ENCODE peak calls at places on chromosomes 11 and 22, in ten cellular contexts. One of them, this sample, is unnamed. For H3K9me3, the result is how much of the 10 kb centered on the place peaks cover.

GRCh38 chr22:44443641-44444235 is 54.3 kb downstream of the RTL6 start:
- DNase-seq in aorta: no peak
- DNase-seq in adrenal gland: no peak
- DNase-seq in cardiac muscle cell: no peak
- DNase-seq in suprapubic skin: no peak
- DNase-seq in neural progenitor cell: no peak
- DNase-seq in body of pancreas: no peak
- DNase-seq in naive thymus-derived CD4-positive, alpha-beta T cell: no peak
- DNase-seq in heart right ventricle: no peak
- DNase-seq in Peyer's patch: no peak
- DNase-seq in this sample: no peak

GRCh38 chr11:75478690-75479597 is 45.9 kb upstream of the KLHL35 start:
- DNase-seq in aorta: no peak
- DNase-seq in adrenal gland: no peak
- DNase-seq in cardiac muscle cell: no peak
- DNase-seq in suprapubic skin: no peak
- DNase-seq in neural progenitor cell: no peak
- DNase-seq in body of pancreas: no peak
- DNase-seq in naive thymus-derived CD4-positive, alpha-beta T cell: no peak
- DNase-seq in heart right ventricle: no peak
- DNase-seq in Peyer's patch: no peak
- DNase-seq in this sample: no peak

GRCh38 chr22:19799322-19800190 is 39.0 kb downstream of the TBX1 start:
- DNase-seq in aorta: peak
- DNase-seq in adrenal gland: no peak
- DNase-seq in cardiac muscle cell: peak
- DNase-seq in suprapubic skin: peak
- DNase-seq in neural progenitor cell: no peak
- DNase-seq in body of pancreas: no peak
- DNase-seq in naive thymus-derived CD4-positive, alpha-beta T cell: no peak
- DNase-seq in heart right ventricle: peak
- DNase-seq in Peyer's patch: no peak
- DNase-seq in this sample: peak

GRCh38 chr11:35145249-35145648 is 6.3 kb downstream of the CD44 start:
- DNase-seq in aorta: peak
- DNase-seq in adrenal gland: no peak
- DNase-seq in cardiac muscle cell: no peak
- DNase-seq in suprapubic skin: no peak
- DNase-seq in neural progenitor cell: no peak
- DNase-seq in body of pancreas: peak
- DNase-seq in naive thymus-derived CD4-positive, alpha-beta T cell: no peak
- DNase-seq in heart right ventricle: no peak
- DNase-seq in Peyer's patch: peak
- DNase-seq in this sample: no peak

GRCh38 chr11:96464695-96465307 is 75.0 kb downstream of the JRKL start:
- DNase-seq in aorta: no peak
- DNase-seq in adrenal gland: no peak
- DNase-seq in cardiac muscle cell: peak
- DNase-seq in suprapubic skin: no peak
- DNase-seq in neural progenitor cell: peak
- DNase-seq in body of pancreas: no peak
- DNase-seq in naive thymus-derived CD4-positive, alpha-beta T cell: peak
- DNase-seq in heart right ventricle: no peak
- DNase-seq in Peyer's patch: no peak
- DNase-seq in this sample: no peak

GRCh38 chr11:125588505-125588904 is 4.1 kb upstream of the STT3A start:
- DNase-seq in aorta: no peak
- DNase-seq in adrenal gland: no peak
- DNase-seq in cardiac muscle cell: no peak
- DNase-seq in suprapubic skin: no peak
- DNase-seq in neural progenitor cell: no peak
- DNase-seq in body of pancreas: no peak
- DNase-seq in naive thymus-derived CD4-positive, alpha-beta T cell: no peak
- DNase-seq in heart right ventricle: no peak
- DNase-seq in Peyer's patch: no peak
- DNase-seq in this sample: no peak

GRCh38 chr11:24286238-24286637 is 210.6 kb upstream of the LUZP2 start:
- DNase-seq in aorta: no peak
- DNase-seq in adrenal gland: no peak
- DNase-seq in cardiac muscle cell: no peak
- DNase-seq in suprapubic skin: no peak
- DNase-seq in neural progenitor cell: no peak
- DNase-seq in body of pancreas: no peak
- DNase-seq in naive thymus-derived CD4-positive, alpha-beta T cell: no peak
- DNase-seq in heart right ventricle: no peak
- DNase-seq in Peyer's patch: no peak
- DNase-seq in this sample: no peak

GRCh38 chr22:30561402-30562154 is 12.9 kb downstream of the GAL3ST1 start:
- DNase-seq in aorta: no peak
- DNase-seq in adrenal gland: no peak
- DNase-seq in cardiac muscle cell: no peak
- DNase-seq in suprapubic skin: no peak
- DNase-seq in neural progenitor cell: no peak
- DNase-seq in body of pancreas: no peak
- DNase-seq in naive thymus-derived CD4-positive, alpha-beta T cell: no peak
- DNase-seq in heart right ventricle: no peak
- DNase-seq in Peyer's patch: no peak
- DNase-seq in this sample: no peak

GRCh38 chr11:60880635-60881282 is 13.4 kb downstream of the ZP1 start:
- DNase-seq in aorta: no peak
- DNase-seq in adrenal gland: peak
- DNase-seq in cardiac muscle cell: no peak
- DNase-seq in suprapubic skin: no peak
- DNase-seq in neural progenitor cell: no peak
- DNase-seq in body of pancreas: no peak
- DNase-seq in naive thymus-derived CD4-positive, alpha-beta T cell: no peak
- DNase-seq in heart right ventricle: no peak
- DNase-seq in Peyer's patch: no peak
- DNase-seq in this sample: no peak

GRCh38 chr22:19423906-19424500 is 7.5 kb downstream of the HIRA start:
- DNase-seq in aorta: no peak
- DNase-seq in adrenal gland: no peak
- DNase-seq in cardiac muscle cell: no peak
- DNase-seq in suprapubic skin: no peak
- DNase-seq in neural progenitor cell: no peak
- DNase-seq in body of pancreas: no peak
- DNase-seq in naive thymus-derived CD4-positive, alpha-beta T cell: no peak
- DNase-seq in heart right ventricle: no peak
- DNase-seq in Peyer's patch: no peak
- DNase-seq in this sample: no peak

DNA sequence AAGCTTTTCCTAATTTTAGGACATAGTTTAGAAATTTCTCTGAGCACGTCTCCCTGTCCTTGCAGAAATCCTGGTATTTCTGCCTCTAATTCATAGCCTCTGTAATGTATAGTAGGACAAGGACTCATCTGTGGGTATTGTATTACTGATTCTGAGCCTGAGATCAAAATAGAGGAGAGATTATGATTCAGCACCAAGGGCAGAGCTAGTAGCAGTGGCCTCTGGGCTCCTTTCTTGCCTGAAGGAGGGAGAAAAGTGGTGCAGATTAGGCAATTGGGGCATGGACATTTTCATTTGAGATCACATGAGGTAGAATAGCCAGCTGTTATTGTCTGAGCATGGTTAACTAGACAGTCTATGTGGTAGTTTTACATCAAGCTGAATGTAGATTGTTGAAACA is 2.8 kb downstream of the MADD start:
- DNase-seq in aorta: no peak
- DNase-seq in adrenal gland: no peak
- DNase-seq in cardiac muscle cell: peak
- DNase-seq in suprapubic skin: no peak
- DNase-seq in neural progenitor cell: no peak
- DNase-seq in body of pancreas: no peak
- DNase-seq in naive thymus-derived CD4-positive, alpha-beta T cell: no peak
- DNase-seq in heart right ventricle: no peak
- DNase-seq in Peyer's patch: no peak
- DNase-seq in this sample: no peak
- H3K27ac ChIP-seq in aorta: no peak
- H3K27ac ChIP-seq in adrenal gland: no peak
- H3K27ac ChIP-seq in cardiac muscle cell: peak
- H3K27ac ChIP-seq in suprapubic skin: no peak
- H3K27ac ChIP-seq in neural progenitor cell: no peak
- H3K27ac ChIP-seq in body of pancreas: no peak
- H3K27ac ChIP-seq in naive thymus-derived CD4-positive, alpha-beta T cell: no peak
- H3K27ac ChIP-seq in heart right ventricle: no peak
- H3K27ac ChIP-seq in Peyer's patch: no peak
- H3K27ac ChIP-seq in this sample: no peak

GRCh38 chr11:117868815-117869642 is 7.4 kb downstream of the FXYD6 start:
- DNase-seq in aorta: no peak
- DNase-seq in adrenal gland: no peak
- DNase-seq in cardiac muscle cell: no peak
- DNase-seq in suprapubic skin: no peak
- DNase-seq in neural progenitor cell: no peak
- DNase-seq in body of pancreas: no peak
- DNase-seq in naive thymus-derived CD4-positive, alpha-beta T cell: no peak
- DNase-seq in heart right ventricle: no peak
- DNase-seq in Peyer's patch: no peak
- DNase-seq in this sample: no peak
- H3K4me3 ChIP-seq in aorta: no peak
- H3K4me3 ChIP-seq in adrenal gland: no peak
- H3K4me3 ChIP-seq in cardiac muscle cell: no peak
- H3K4me3 ChIP-seq in suprapubic skin: no peak
- H3K4me3 ChIP-seq in neural progenitor cell: no peak
- H3K4me3 ChIP-seq in body of pancreas: no peak
- H3K4me3 ChIP-seq in naive thymus-derived CD4-positive, alpha-beta T cell: no peak
- H3K4me3 ChIP-seq in heart right ventricle: no peak
- H3K4me3 ChIP-seq in Peyer's patch: no peak
- H3K4me3 ChIP-seq in this sample: no peak

GRCh38 chr11:1470681-1471611 is 15.6 kb downstream of the MOB2 start:
- DNase-seq in aorta: peak
- DNase-seq in adrenal gland: no peak
- DNase-seq in cardiac muscle cell: no peak
- DNase-seq in suprapubic skin: no peak
- DNase-seq in neural progenitor cell: no peak
- DNase-seq in body of pancreas: peak
- DNase-seq in naive thymus-derived CD4-positive, alpha-beta T cell: no peak
- DNase-seq in heart right ventricle: no peak
- DNase-seq in Peyer's patch: no peak
- DNase-seq in this sample: peak

GRCh38 chr11:1468473-1469066 is 18.0 kb downstream of the MOB2 start:
- DNase-seq in aorta: no peak
- DNase-seq in adrenal gland: peak
- DNase-seq in cardiac muscle cell: no peak
- DNase-seq in suprapubic skin: no peak
- DNase-seq in neural progenitor cell: no peak
- DNase-seq in body of pancreas: no peak
- DNase-seq in naive thymus-derived CD4-positive, alpha-beta T cell: no peak
- DNase-seq in heart right ventricle: no peak
- DNase-seq in Peyer's patch: no peak
- DNase-seq in this sample: peak

GRCh38 chr11:1469287-1469910 is 17.2 kb downstream of the MOB2 start:
- DNase-seq in aorta: no peak
- DNase-seq in adrenal gland: no peak
- DNase-seq in cardiac muscle cell: no peak
- DNase-seq in suprapubic skin: no peak
- DNase-seq in neural progenitor cell: no peak
- DNase-seq in body of pancreas: no peak
- DNase-seq in naive thymus-derived CD4-positive, alpha-beta T cell: no peak
- DNase-seq in heart right ventricle: no peak
- DNase-seq in Peyer's patch: no peak
- DNase-seq in this sample: peak

GRCh38 chr11:1471736-1472135 is 14.8 kb downstream of the MOB2 start:
- DNase-seq in aorta: peak
- DNase-seq in adrenal gland: no peak
- DNase-seq in cardiac muscle cell: no peak
- DNase-seq in suprapubic skin: no peak
- DNase-seq in neural progenitor cell: no peak
- DNase-seq in body of pancreas: no peak
- DNase-seq in naive thymus-derived CD4-positive, alpha-beta T cell: no peak
- DNase-seq in heart right ventricle: no peak
- DNase-seq in Peyer's patch: no peak
- DNase-seq in this sample: peak

DNA sequence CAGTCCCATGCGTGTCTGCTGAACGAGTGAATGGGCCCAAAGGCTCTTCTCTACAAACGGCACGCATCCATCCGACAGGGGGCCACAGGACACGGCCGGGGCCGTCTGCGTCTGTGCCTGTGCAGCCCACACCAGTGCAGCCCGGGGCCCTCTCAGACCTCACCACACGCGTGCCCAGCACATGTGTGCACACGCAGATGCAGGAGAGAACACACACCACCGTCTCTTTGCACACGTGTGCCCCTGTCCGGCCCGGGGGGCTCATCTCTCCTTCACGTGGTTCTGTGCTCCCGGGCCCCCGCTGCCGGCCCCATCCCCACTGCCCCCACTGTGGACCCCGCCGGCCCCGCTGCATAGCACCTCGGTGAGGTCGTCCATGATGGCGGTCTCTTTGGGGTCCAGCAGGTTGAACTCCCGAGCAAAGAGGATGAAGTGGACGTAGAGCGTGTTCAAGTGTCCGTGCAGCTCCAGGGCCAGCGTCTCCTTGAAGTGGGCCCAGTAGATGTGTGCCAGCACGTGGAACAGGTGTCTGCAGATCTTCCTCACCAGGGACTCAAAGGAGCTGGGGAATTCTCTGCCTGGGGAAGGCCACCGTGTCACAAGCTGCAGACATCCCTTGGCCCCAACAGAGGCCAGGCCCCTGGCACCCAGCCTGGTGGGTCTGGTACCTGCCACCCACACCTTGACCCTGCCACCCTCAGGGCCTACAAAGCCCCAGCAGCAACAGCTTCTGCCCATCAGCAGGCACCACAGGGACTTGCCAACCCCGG is 16.5 kb downstream of the MOB2 start:
- DNase-seq in aorta: peak
- DNase-seq in adrenal gland: no peak
- DNase-seq in cardiac muscle cell: no peak
- DNase-seq in suprapubic skin: no peak
- DNase-seq in neural progenitor cell: no peak
- DNase-seq in body of pancreas: no peak
- DNase-seq in naive thymus-derived CD4-positive, alpha-beta T cell: no peak
- DNase-seq in heart right ventricle: no peak
- DNase-seq in Peyer's patch: no peak
- DNase-seq in this sample: peak
- H3K9me3 ChIP-seq in aorta: under half
- H3K9me3 ChIP-seq in adrenal gland: under half
- H3K9me3 ChIP-seq in cardiac muscle cell: under half
- H3K9me3 ChIP-seq in suprapubic skin: under half
- H3K9me3 ChIP-seq in neural progenitor cell: under half
- H3K9me3 ChIP-seq in body of pancreas: under half
- H3K9me3 ChIP-seq in naive thymus-derived CD4-positive, alpha-beta T cell: under half
- H3K9me3 ChIP-seq in heart right ventricle: under half
- H3K9me3 ChIP-seq in Peyer's patch: under half
- H3K9me3 ChIP-seq in this sample: under half

DNA sequence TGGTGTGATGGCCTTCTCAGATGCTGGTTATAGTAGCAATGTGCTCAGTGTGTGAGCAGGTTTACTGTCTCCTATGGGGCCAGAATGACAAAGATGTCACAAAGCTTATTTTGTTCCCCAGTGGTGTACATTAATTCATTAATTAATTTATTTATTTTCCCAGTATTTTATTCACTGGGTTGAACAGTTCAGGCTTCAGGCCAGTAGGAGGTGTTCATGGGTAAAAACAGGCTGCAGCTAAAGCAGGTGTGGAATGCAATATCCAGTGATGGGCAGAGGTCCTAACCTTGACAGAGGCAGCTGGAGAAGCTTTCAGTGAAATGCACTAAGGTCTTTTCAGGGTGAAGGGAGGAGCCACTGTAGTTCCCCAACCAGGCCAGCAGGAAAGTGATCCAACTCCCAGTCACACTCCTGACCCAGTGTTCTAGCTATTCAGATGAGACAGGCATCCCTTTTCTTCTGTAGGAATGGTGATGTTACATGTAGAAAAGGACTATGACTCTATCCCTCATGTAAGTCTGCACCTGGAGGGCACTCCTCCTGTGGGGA is 7.8 kb upstream of the FANCF start:
- DNase-seq in aorta: no peak
- DNase-seq in adrenal gland: no peak
- DNase-seq in cardiac muscle cell: no peak
- DNase-seq in suprapubic skin: no peak
- DNase-seq in neural progenitor cell: no peak
- DNase-seq in body of pancreas: no peak
- DNase-seq in naive thymus-derived CD4-positive, alpha-beta T cell: no peak
- DNase-seq in heart right ventricle: no peak
- DNase-seq in Peyer's patch: no peak
- DNase-seq in this sample: no peak
- H3K27ac ChIP-seq in aorta: no peak
- H3K27ac ChIP-seq in adrenal gland: no peak
- H3K27ac ChIP-seq in cardiac muscle cell: no peak
- H3K27ac ChIP-seq in suprapubic skin: no peak
- H3K27ac ChIP-seq in neural progenitor cell: no peak
- H3K27ac ChIP-seq in body of pancreas: no peak
- H3K27ac ChIP-seq in naive thymus-derived CD4-positive, alpha-beta T cell: no peak
- H3K27ac ChIP-seq in heart right ventricle: no peak
- H3K27ac ChIP-seq in Peyer's patch: no peak
- H3K27ac ChIP-seq in this sample: no peak

This sample was measured in right cardiac atrium.